ENCODE peak calls at places on chromosome 5, in four cellular contexts. T is HepG2, G is GM12878, A is K562. L is an unnamed sample.

GRCh38 chr5:14197056-14197455 is 53.9 kb downstream of the TRIO start:
- DNase-seq in A (no peak), G (no peak), T (no peak), L (no peak)

GRCh38 chr5:122142480-122142879 is 13.1 kb downstream of the ZNF474 start:
- DNase-seq in T (no peak), G (no peak), A (no peak), L (no peak)

GRCh38 chr5:159050408-159051091 is 49.2 kb downstream of the EBF1 start:
- DNase-seq in G (no peak), T (no peak), A (no peak), L (no peak)

GRCh38 chr5:125277494-125278154 is 531.2 kb upstream of the ZNF608 start:
- DNase-seq in A (no peak), T (peak), G (no peak), L (peak)

GRCh38 chr5:18752317-18752716 is 1118.1 kb downstream of the TAF11L14 start:
- DNase-seq in T (no peak), G (no peak), A (no peak), L (no peak)

GRCh38 chr5:150512368-150512747 is 4.4 kb downstream of the NDST1 start:
- DNase-seq in A (no peak), G (no peak), T (no peak), L (no peak)

GRCh38 chr5:175354961-175355360 is 89.0 kb downstream of the DRD1 start:
- DNase-seq in G (no peak), T (no peak), A (no peak), L (no peak)

GRCh38 chr5:169265888-169266287 is 35.1 kb downstream of the SLIT3 start:
- DNase-seq in T (no peak), A (peak), G (no peak), L (peak)

GRCh38 chr5:173791878-173792277 is 96.3 kb upstream of the CPEB4 start:
- DNase-seq in A (no peak), T (no peak), G (no peak), L (no peak)

GRCh38 chr5:92956886-92957285 is 624.1 kb downstream of the NR2F1-AS1 start:
- DNase-seq in T (no peak), A (no peak), G (no peak), L (no peak)

GRCh38 chr5:175520321-175520720 is 42.0 kb downstream of the SFXN1 start:
- DNase-seq in T (no peak), A (no peak), G (no peak), L (no peak)

GRCh38 chr5:78886650-78887230 is 98.4 kb downstream of the ARSB start:
- DNase-seq in A (no peak), T (no peak), G (no peak), L (peak)

GRCh38 chr5:407801-408268 is 35.1 kb upstream of the EXOC3 start:
- DNase-seq in A (no peak), T (no peak), G (no peak), L (no peak)

GRCh38 chr5:41083306-41083705 is 12.2 kb upstream of the MROH2B start:
- DNase-seq in A (no peak), G (no peak), T (no peak), L (no peak)

GRCh38 chr5:59607126-59607807 is 286.3 kb downstream of the PDE4D start:
- DNase-seq in A (no peak), G (no peak), T (no peak), L (no peak)

GRCh38 chr5:123992641-123993040 is 480.7 kb downstream of the CSNK1G3 start:
- DNase-seq in A (no peak), G (no peak), T (no peak), L (no peak)

GRCh38 chr5:17222679-17223078 is 5.2 kb downstream of the BASP1 start:
- DNase-seq in A (no peak), T (no peak), G (no peak), L (no peak)

GRCh38 chr5:39599721-39600431 is 175.1 kb upstream of the DAB2 start:
- DNase-seq in T (no peak), G (no peak), A (peak), L (no peak)

GRCh38 chr5:58450811-58451629 is 8.9 kb downstream of the PLK2 start:
- DNase-seq in A (no peak), G (no peak), T (no peak), L (no peak)

GRCh38 chr5:14399054-14399657 is 182.4 kb upstream of the OTULINL start:
- DNase-seq in G (no peak), A (peak), T (peak), L (peak)

GRCh38 chr5:133824661-133825254 is 143.7 kb downstream of the C5orf15 start:
- DNase-seq in T (no peak), A (no peak), G (peak), L (no peak)

GRCh38 chr5:149268928-149269557 is 2.6 kb upstream of the AFAP1L1 start:
- DNase-seq in A (peak), T (peak), G (no peak), L (peak)

GRCh38 chr5:43649256-43649655 is 46.3 kb downstream of the NNT start:
- DNase-seq in G (no peak), A (no peak), T (no peak), L (no peak)
- TF ChIP-seq FOXM1 in G (no peak), A (no peak), T (no peak), L (no peak)

GRCh38 chr5:31942546-31942945 is 231.6 kb downstream of the GOLPH3 start:
- DNase-seq in A (no peak), G (no peak), T (no peak), L (no peak)

GRCh38 chr5:31948006-31948405 is 226.1 kb downstream of the GOLPH3 start:
- DNase-seq in T (no peak), A (no peak), G (no peak), L (no peak)

GRCh38 chr5:31941356-31941755 is 232.8 kb downstream of the GOLPH3 start:
- DNase-seq in G (no peak), T (no peak), A (no peak), L (no peak)

GRCh38 chr5:31939151-31939550 is 235.0 kb downstream of the GOLPH3 start:
- DNase-seq in A (no peak), T (no peak), G (no peak), L (no peak)

GRCh38 chr5:31944683-31945445 is 229.3 kb downstream of the GOLPH3 start:
- DNase-seq in G (no peak), T (no peak), A (no peak), L (no peak)
- TF ChIP-seq FOXK2 in G (no peak), T (no peak), A (no peak), L (no peak)

GRCh38 chr5:160092960-160093701 is 26.1 kb downstream of the PWWP2A start:
- DNase-seq in T (no peak), G (peak), A (no peak), L (no peak)

GRCh38 chr5:160096178-160096577 is 23.1 kb downstream of the PWWP2A start:
- DNase-seq in G (no peak), T (no peak), A (no peak), L (no peak)

GRCh38 chr5:160092519-160092918 is 26.7 kb downstream of the PWWP2A start:
- DNase-seq in G (no peak), A (no peak), T (no peak), L (no peak)

GRCh38 chr5:160097981-160098380 is 21.3 kb downstream of the PWWP2A start:
- DNase-seq in T (no peak), G (no peak), A (no peak), L (no peak)
- TF ChIP-seq FOXM1 in T (no peak), G (no peak), A (no peak), L (no peak)

GRCh38 chr5:72378636-72379289 is 58.6 kb downstream of the PTCD2 start:
- DNase-seq in A (peak), T (no peak), G (no peak), L (peak)
- TF ChIP-seq FOXK2 in A (no peak), T (no peak), G (no peak), L (no peak)

GRCh38 chr5:127028822-127029457 is 1.4 kb downstream of the MARCHF3 start:
- DNase-seq in A (no peak), G (no peak), T (peak), L (peak)
- TF ChIP-seq FOXM1 in A (no peak), G (no peak), T (no peak), L (no peak)

GRCh38 chr5:6359534-6359933 is 18.8 kb downstream of the MED10 start:
- DNase-seq in G (no peak), A (no peak), T (no peak), L (no peak)

GRCh38 chr5:6359941-6360683 is 18.2 kb downstream of the MED10 start:
- DNase-seq in A (no peak), G (no peak), T (no peak), L (no peak)

GRCh38 chr5:6356578-6357164 is 21.7 kb downstream of the MED10 start:
- DNase-seq in G (no peak), T (no peak), A (no peak), L (no peak)

GRCh38 chr5:6361101-6361500 is 17.2 kb downstream of the MED10 start:
- DNase-seq in T (no peak), G (no peak), A (no peak), L (no peak)

DNA sequence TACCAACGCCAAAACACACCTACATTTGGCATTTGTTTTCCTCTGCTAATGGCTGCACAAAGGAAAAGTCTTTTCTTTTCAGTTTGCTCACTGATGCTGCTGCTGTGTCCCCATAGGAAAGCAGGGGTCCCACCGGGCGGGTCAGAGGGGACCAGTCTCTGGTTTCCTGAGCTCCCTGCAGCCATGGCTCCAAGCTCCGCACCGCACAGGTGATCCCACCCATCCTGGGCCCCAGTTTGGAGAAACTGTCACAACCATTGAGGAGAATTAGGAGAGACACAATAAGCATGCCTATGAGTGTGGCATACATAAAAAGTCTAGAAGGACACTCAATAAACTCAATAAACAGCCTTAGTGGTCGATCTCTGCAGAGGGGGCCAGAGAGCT is 19.9 kb downstream of the MED10 start:
- DNase-seq in T (no peak), A (no peak), G (no peak), L (no peak)
- TF ChIP-seq FOXK2 in T (no peak), A (no peak), G (no peak), L (no peak)

DNA sequence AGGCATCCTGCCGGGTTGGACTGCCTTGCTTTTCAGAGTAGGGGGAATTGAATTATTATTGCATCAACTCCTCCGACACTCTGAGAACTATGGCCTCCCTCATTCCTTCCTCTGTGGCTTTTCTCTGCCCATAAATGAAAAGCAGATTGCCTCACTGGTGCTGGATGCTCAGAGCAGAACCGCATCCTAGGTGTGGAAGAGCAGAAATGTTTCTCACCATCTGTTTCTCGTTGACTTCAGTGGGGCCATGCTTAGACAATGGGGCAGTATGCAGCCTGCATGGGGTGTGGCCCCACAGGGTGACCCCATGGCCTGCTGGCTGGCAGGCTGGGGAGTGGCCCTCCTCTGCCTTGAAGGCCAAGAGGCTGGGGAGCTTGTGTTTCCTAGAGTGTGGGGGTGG is 27.3 kb upstream of the TGFBI start:
- DNase-seq in T (no peak), A (no peak), G (no peak), L (no peak)
- TF ChIP-seq FOXM1 in T (no peak), A (no peak), G (no peak), L (no peak)

DNA sequence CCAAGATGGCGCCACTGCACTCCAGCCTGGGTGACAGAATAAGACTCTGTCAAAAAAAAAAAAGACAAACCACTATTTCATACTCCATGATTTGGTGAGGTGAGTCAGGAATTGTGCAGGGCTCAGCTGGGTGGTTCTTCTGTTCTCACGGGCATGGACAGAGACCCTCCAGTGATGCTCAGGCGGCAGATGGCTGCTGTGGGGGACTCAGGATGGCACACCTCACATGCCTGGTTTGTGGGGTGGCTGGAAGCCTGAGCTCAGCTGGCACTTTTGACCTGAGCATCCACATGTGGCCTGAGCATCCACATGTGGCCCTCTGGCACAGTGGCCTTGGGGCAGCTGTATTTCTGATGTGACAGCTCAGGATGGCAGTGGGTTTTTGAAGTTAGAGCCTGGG is 217.2 kb downstream of the IRX2 start:
- DNase-seq in G (no peak), A (no peak), T (no peak), L (no peak)
- TF ChIP-seq FOXK2 in G (no peak), A (no peak), T (no peak), L (no peak)

DNA sequence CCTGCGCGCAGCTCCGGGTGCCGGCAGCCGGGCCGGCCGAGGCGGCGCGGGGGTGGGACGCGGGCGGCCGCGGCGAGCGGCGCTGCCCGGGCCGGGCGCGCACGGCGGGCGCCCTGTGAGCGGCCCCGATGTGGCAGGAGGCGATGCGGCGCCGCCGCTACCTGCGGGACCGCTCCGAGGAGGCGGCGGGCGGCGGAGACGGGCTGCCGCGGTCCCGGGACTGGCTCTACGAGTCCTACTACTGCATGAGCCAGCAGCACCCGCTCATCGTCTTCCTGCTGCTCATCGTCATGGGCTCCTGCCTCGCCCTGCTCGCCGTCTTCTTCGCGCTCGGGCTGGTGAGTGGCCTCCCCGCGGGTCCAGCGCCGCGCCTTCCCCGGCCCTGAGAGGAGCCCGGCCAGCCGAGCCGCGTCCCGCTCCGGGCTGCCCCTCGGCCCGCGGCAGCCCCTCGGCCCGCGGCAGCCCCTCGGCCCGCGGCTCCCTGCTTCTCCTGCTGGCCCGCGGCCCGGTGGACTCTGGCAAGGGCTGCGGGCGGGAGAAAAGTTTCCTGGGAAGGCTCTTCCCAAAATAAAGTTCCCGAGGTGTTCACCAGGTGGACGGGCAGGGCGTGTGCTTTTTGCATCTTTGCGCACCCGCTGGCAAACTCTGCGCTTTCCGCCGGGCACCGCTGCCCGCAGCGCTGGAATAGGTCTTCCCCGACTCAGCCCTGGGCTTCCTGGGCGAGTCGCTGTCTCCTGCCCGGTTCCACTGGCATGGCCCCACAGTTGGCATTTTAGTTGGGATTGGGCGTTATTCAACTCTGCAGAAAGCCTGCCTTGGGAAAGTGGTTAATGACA is 449 bp downstream of the ADCY2 start:
- DNase-seq in T (no peak), A (no peak), G (no peak), L (peak)
- TF ChIP-seq FOXM1 in T (no peak), A (no peak), G (no peak), L (no peak)

GRCh38 chr5:9249231-9249630 is 296.6 kb downstream of the SEMA5A start:
- DNase-seq in T (no peak), A (no peak), G (no peak), L (no peak)

GRCh38 chr5:9240431-9240830 is 305.4 kb downstream of the SEMA5A start:
- DNase-seq in G (no peak), A (no peak), T (no peak), L (no peak)

GRCh38 chr5:9244417-9244816 is 301.5 kb downstream of the SEMA5A start:
- DNase-seq in G (no peak), T (no peak), A (no peak), L (no peak)

GRCh38 chr5:9241459-9241858 is 304.4 kb downstream of the SEMA5A start:
- DNase-seq in G (no peak), A (no peak), T (no peak), L (no peak)

GRCh38 chr5:9245071-9245470 is 300.8 kb downstream of the SEMA5A start:
- DNase-seq in G (no peak), A (no peak), T (no peak), L (no peak)
- TF ChIP-seq FOXK2 in G (no peak), A (no peak), T (no peak), L (no peak)

L was measured in HEK293T.